ENCODE peak calls at places on chromosomes 2 and 18, in eight cellular contexts. I, U, J, K, V, C, R and P are unnamed samples.

GRCh38 chr2:68512352-68512751 is 45.0 kb downstream of the APLF start:
- DNase-seq in C (no peak), I (no peak), R (no peak), U (no peak), K (no peak), V (no peak), J (no peak), P (no peak)

GRCh38 chr2:26848336-26849055 is 564 bp downstream of the DPYSL5 start:
- DNase-seq in K (no peak), J (peak), C (peak), I (no peak), V (no peak), U (peak), R (no peak), P (no peak)

GRCh38 chr2:143545643-143546275 is 416.5 kb downstream of the ARHGAP15 start:
- DNase-seq in I (no peak), R (no peak), K (no peak), C (no peak), V (no peak), U (no peak), J (no peak), P (no peak)

GRCh38 chr2:144217853-144218633 is 301.9 kb downstream of the ZEB2 start:
- DNase-seq in C (no peak), U (peak), K (no peak), J (no peak), R (no peak), V (peak), I (no peak), P (peak)

GRCh38 chr2:238890131-238890530 is 42.2 kb downstream of the TWIST2 start:
- DNase-seq in R (no peak), J (no peak), I (no peak), C (no peak), K (no peak), U (no peak), V (no peak), P (no peak)

GRCh38 chr2:233256048-233256447 is 4.6 kb downstream of the ATG16L1 start:
- DNase-seq in U (no peak), K (no peak), I (no peak), C (no peak), R (no peak), V (no peak), J (no peak), P (no peak)

GRCh38 chr2:160388464-160389263 is 104.9 kb downstream of the RBMS1 start:
- DNase-seq in J (no peak), U (no peak), I (no peak), V (no peak), K (peak), R (no peak), C (no peak), P (no peak)

GRCh38 chr2:23713352-23713751 is 213.6 kb downstream of the ATAD2B start:
- DNase-seq in I (no peak), V (no peak), J (no peak), R (no peak), C (no peak), K (no peak), U (no peak), P (no peak)

GRCh38 chr2:201837391-201837790 is 31.1 kb downstream of the CDK15 start:
- DNase-seq in J (no peak), R (no peak), I (no peak), V (no peak), U (no peak), K (no peak), C (no peak), P (no peak)

GRCh38 chr2:6103949-6104348 is 411.8 kb downstream of the SOX11 start:
- DNase-seq in U (peak), C (no peak), K (no peak), R (no peak), J (peak), I (no peak), V (peak), P (no peak)

GRCh38 chr2:47222813-47223564 is 67.9 kb upstream of the STPG4 start:
- DNase-seq in C (no peak), U (no peak), R (no peak), K (no peak), I (no peak), J (no peak), V (no peak), P (no peak)

GRCh38 chr18:50218432-50219197 is 23.7 kb upstream of the MYO5B start:
- DNase-seq in V (no peak), U (no peak), C (no peak), R (no peak), K (no peak), I (no peak), J (peak), P (no peak)

GRCh38 chr2:235665656-235666239 is 171.9 kb downstream of the AGAP1 start:
- DNase-seq in V (no peak), J (peak), U (no peak), I (no peak), C (no peak), K (no peak), R (no peak), P (no peak)

GRCh38 chr2:58239243-58239642 is 1.9 kb downstream of the FANCL start:
- DNase-seq in V (no peak), C (no peak), U (no peak), K (no peak), R (no peak), J (no peak), I (no peak), P (no peak)

GRCh38 chr18:46169464-46169941 is 65.3 kb downstream of the HAUS1 start:
- DNase-seq in I (no peak), C (no peak), V (peak), J (no peak), K (no peak), R (no peak), U (no peak), P (no peak)

GRCh38 chr2:69828913-69829242 is 582 bp upstream of the GMCL1 start:
- DNase-seq in U (no peak), R (no peak), J (no peak), K (no peak), V (no peak), I (no peak), C (no peak), P (no peak)

GRCh38 chr2:36123995-36124394 is 231.6 kb upstream of the CRIM1 start:
- DNase-seq in K (no peak), V (no peak), I (no peak), R (no peak), C (no peak), U (no peak), J (no peak), P (no peak)

GRCh38 chr2:43114210-43114609 is 112.2 kb downstream of the ZFP36L2 start:
- DNase-seq in U (no peak), C (no peak), R (no peak), I (no peak), K (no peak), J (peak), V (peak), P (no peak)

GRCh38 chr2:30216157-30216556 is 15.2 kb upstream of the LBH start:
- DNase-seq in R (no peak), K (no peak), U (no peak), V (no peak), C (no peak), J (no peak), I (no peak), P (no peak)

GRCh38 chr18:74631242-74632087 is 33.8 kb downstream of the ZNF407 start:
- DNase-seq in C (no peak), R (no peak), J (no peak), V (no peak), U (no peak), K (no peak), I (no peak), P (no peak)

GRCh38 chr2:172864182-172864581 is 128.5 kb downstream of the RAPGEF4 start:
- DNase-seq in I (peak), U (no peak), K (no peak), J (peak), R (no peak), V (no peak), C (peak), P (no peak)

GRCh38 chr2:27870724-27871123 is 19.5 kb downstream of the RBKS start:
- DNase-seq in V (no peak), U (no peak), J (no peak), C (no peak), I (no peak), R (no peak), K (no peak), P (no peak)

GRCh38 chr2:119910566-119910965 is 102.3 kb upstream of the EPB41L5 start:
- DNase-seq in C (no peak), K (no peak), I (no peak), V (no peak), J (no peak), R (no peak), U (no peak), P (no peak)